ENCODE peak calls at places on chromosomes 5 and 9, in five cellular contexts. B is NB4, O is mesothelial cell of epicardium, I is dorsolateral prefrontal cortex, R is lower lobe of right lung. S is an unnamed sample.

GRCh38 chr9:137195525-137196220 is 4.9 kb downstream of the TPRN start:
- DNase-seq in B (no peak), O (no peak), I (no peak), R (no peak), S (no peak)

GRCh38 chr5:128572546-128573339 is 34.7 kb upstream of the FBN2 start:
- DNase-seq in R (no peak), B (no peak), O (no peak), I (no peak), S (no peak)

GRCh38 chr9:35923927-35924763 is 14.9 kb downstream of the SPAAR start:
- DNase-seq in O (no peak), I (no peak), R (no peak), B (peak), S (no peak)

GRCh38 chr5:14339467-14339866 is 196.3 kb downstream of the TRIO start:
- DNase-seq in R (no peak), O (no peak), B (no peak), I (no peak), S (no peak)

GRCh38 chr5:64497390-64497789 is 8.4 kb upstream of the RGS7BP start:
- DNase-seq in O (no peak), R (no peak), I (no peak), B (no peak), S (no peak)

GRCh38 chr9:72497476-72498065 is 23.8 kb upstream of the TMC1 start:
- DNase-seq in B (no peak), R (no peak), I (no peak), O (no peak), S (no peak)

GRCh38 chr5:72314571-72315172 is 5.4 kb downstream of the MRPS27 start:
- DNase-seq in O (no peak), I (no peak), R (no peak), B (peak), S (no peak)

GRCh38 chr9:110832916-110833315 is 164.3 kb downstream of the MUSK start:
- DNase-seq in B (no peak), R (no peak), O (no peak), I (no peak), S (no peak)

GRCh38 chr9:89750117-89750551 is 145.3 kb downstream of the GADD45G start:
- DNase-seq in R (no peak), O (no peak), I (peak), B (peak), S (no peak)

GRCh38 chr9:111833941-111834340 is 39.2 kb upstream of the SHOC1 start:
- DNase-seq in R (no peak), B (no peak), I (no peak), O (no peak), S (no peak)

GRCh38 chr5:128579669-128580068 is 41.6 kb upstream of the FBN2 start:
- DNase-seq in O (no peak), R (no peak), I (no peak), B (no peak), S (no peak)

GRCh38 chr9:37293664-37294524 is 128.6 kb upstream of the GRHPR start:
- DNase-seq in B (peak), I (no peak), R (no peak), O (no peak), S (peak)

GRCh38 chr5:151463137-151464029 is 16.0 kb downstream of the SLC36A1 start:
- DNase-seq in I (no peak), B (no peak), O (no peak), R (no peak), S (no peak)

GRCh38 chr5:54990751-54991349 is 5.5 kb upstream of the ESM1 start:
- DNase-seq in B (no peak), I (no peak), O (no peak), R (no peak), S (no peak)

GRCh38 chr5:13648822-13649221 is 295.7 kb downstream of the DNAH5 start:
- DNase-seq in B (peak), R (no peak), O (no peak), I (no peak), S (no peak)

GRCh38 chr9:92064711-92065110 is 50.5 kb downstream of the SPTLC1 start:
- DNase-seq in I (no peak), R (no peak), O (no peak), B (no peak), S (no peak)

GRCh38 chr5:99177796-99178195 is 249.0 kb upstream of the CHD1 start:
- DNase-seq in B (no peak), R (no peak), I (no peak), O (no peak), S (no peak)

GRCh38 chr9:134932656-134933055 is 14.9 kb upstream of the FCN1 start:
- DNase-seq in I (no peak), B (no peak), O (no peak), R (peak), S (no peak)

GRCh38 chr9:22415941-22416691 is 30.5 kb upstream of the DMRTA1 start:
- DNase-seq in R (no peak), B (no peak), I (no peak), O (no peak), S (no peak)

GRCh38 chr5:112142769-112143270 is 276.3 kb downstream of the EPB41L4A start:
- DNase-seq in O (no peak), I (no peak), R (peak), B (no peak), S (no peak)

GRCh38 chr5:131379071-131379538 is 115.3 kb downstream of the CDC42SE2 start:
- DNase-seq in I (no peak), O (no peak), R (no peak), B (peak), S (no peak)

GRCh38 chr9:134698111-134698510 is 56.5 kb downstream of the COL5A1 start:
- DNase-seq in O (no peak), B (no peak), I (no peak), R (no peak), S (no peak)

GRCh38 chr5:135386886-135387628 is 12.0 kb downstream of the MACROH2A1 start:
- DNase-seq in I (no peak), B (no peak), O (no peak), R (peak), S (no peak)

GRCh38 chr5:152853361-152853760 is 448.3 kb upstream of the NMUR2 start:
- DNase-seq in O (no peak), R (no peak), B (no peak), I (no peak), S (no peak)

GRCh38 chr9:123614503-123615258 is 258.7 kb downstream of the CRB2 start:
- DNase-seq in I (no peak), R (no peak), O (no peak), B (no peak), S (no peak)

GRCh38 chr5:10793785-10794184 is 32.8 kb upstream of the DAP start:
- DNase-seq in I (no peak), B (peak), O (no peak), R (no peak), S (no peak)
- TF ChIP-seq CTCF in I (no peak), B (peak), O (no peak), R (no peak), S (no peak)

GRCh38 chr5:80934751-80935150 is 25.4 kb upstream of the RASGRF2 start:
- DNase-seq in B (no peak), O (no peak), I (no peak), R (no peak), S (no peak)
- TF ChIP-seq CTCF in B (no peak), O (no peak), I (no peak), R (no peak), S (no peak)

GRCh38 chr5:142059304-142059940 is 46.6 kb upstream of the GNPDA1 start:
- DNase-seq in O (no peak), B (peak), I (no peak), R (no peak), S (no peak)
- TF ChIP-seq CTCF in O (no peak), B (no peak), I (no peak), R (no peak), S (no peak)

GRCh38 chr5:133347039-133347438 is 265.3 kb downstream of the FSTL4 start:
- DNase-seq in B (no peak), R (no peak), I (no peak), O (no peak), S (peak)
- TF ChIP-seq CTCF in B (no peak), R (no peak), I (no peak), O (no peak), S (peak)

GRCh38 chr9:131046093-131046380 is 37.1 kb downstream of the LAMC3 start:
- DNase-seq in B (peak), O (no peak), I (no peak), R (no peak), S (no peak)

GRCh38 chr9:131042666-131043065 is 33.7 kb downstream of the LAMC3 start:
- DNase-seq in B (no peak), R (no peak), O (no peak), I (no peak), S (no peak)

GRCh38 chr9:131043646-131044045 is 34.7 kb downstream of the LAMC3 start:
- DNase-seq in B (no peak), O (no peak), I (no peak), R (no peak), S (no peak)

GRCh38 chr9:131045300-131046092 is 36.5 kb downstream of the LAMC3 start:
- DNase-seq in B (no peak), R (no peak), O (no peak), I (no peak), S (no peak)

DNA sequence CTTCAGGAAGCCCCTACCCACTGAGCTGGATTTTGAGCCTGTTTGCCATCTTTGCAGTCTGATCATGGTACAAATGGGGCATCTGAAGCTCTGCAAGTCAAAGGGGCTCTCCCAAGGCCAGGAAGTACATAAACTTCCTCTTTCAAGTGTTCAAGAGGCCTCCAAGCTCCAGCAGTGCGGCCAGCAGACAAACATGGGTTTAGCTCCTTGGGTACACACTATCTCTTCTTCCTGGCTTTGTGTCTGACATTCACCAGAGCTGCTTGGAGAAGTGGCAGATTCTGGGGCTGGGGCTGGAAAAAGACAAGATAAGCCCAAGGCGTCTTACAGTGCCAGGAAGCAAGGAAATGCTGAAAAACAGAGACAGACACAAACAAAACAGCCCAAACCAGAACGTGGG is 34.1 kb downstream of the LAMC3 start:
- DNase-seq in O (no peak), R (no peak), B (peak), I (no peak), S (peak)
- TF ChIP-seq CTCF in O (no peak), R (no peak), B (no peak), I (no peak), S (no peak)

GRCh38 chr9:109705515-109705914 is 74.5 kb upstream of the PALM2AKAP2 start:
- DNase-seq in R (no peak), O (no peak), I (no peak), B (peak), S (no peak)
- TF ChIP-seq CTCF in R (no peak), O (no peak), I (no peak), B (no peak), S (no peak)

GRCh38 chr5:110918683-110919082 is 152.8 kb upstream of the TSLP start:
- DNase-seq in R (no peak), B (no peak), I (no peak), O (no peak), S (no peak)
- TF ChIP-seq CTCF in R (no peak), B (no peak), I (no peak), O (no peak), S (no peak)

S was measured in GM10248.